ENCODE peak calls at places on chromosomes 3 and 15, in nine cellular contexts. Q is cardiac muscle cell, J is lower lobe of right lung, E is heart left ventricle, O is sigmoid colon, Y is tibial artery, I is AG04450, H is left ventricle myocardium inferior, L is PC-3. D is an unnamed sample. For H3K9me3, the result is how much of the 10 kb centered on the place peaks cover.

GRCh38 chr3:16399473-16399872 is 114.0 kb downstream of the RFTN1 start:
- DNase-seq in Q (peak), J (no peak), E (no peak), O (no peak), Y (no peak), I (peak), H (peak), L (peak), D (no peak)

GRCh38 chr3:13825317-13825590 is 54.6 kb downstream of the WNT7A start:
- DNase-seq in Q (no peak), J (no peak), E (no peak), O (no peak), Y (no peak), I (no peak), H (no peak), L (peak), D (no peak)

GRCh38 chr3:113829576-113830354 is 8.8 kb upstream of the GRAMD1C start:
- DNase-seq in Q (peak), J (no peak), E (no peak), O (no peak), Y (no peak), I (no peak), H (no peak), L (peak), D (no peak)

GRCh38 chr3:80993241-80993945 is 768.1 kb downstream of the GBE1 start:
- DNase-seq in Q (no peak), J (no peak), E (no peak), O (no peak), Y (no peak), I (no peak), H (no peak), L (no peak), D (no peak)

GRCh38 chr3:117726776-117727175 is 1017.2 kb downstream of the TUSC7 start:
- DNase-seq in Q (no peak), J (no peak), E (no peak), O (no peak), Y (no peak), I (no peak), H (no peak), L (no peak), D (no peak)

GRCh38 chr3:188792788-188793187 is 379.0 kb upstream of the TPRG1 start:
- DNase-seq in Q (peak), J (peak), E (no peak), O (no peak), Y (no peak), I (no peak), H (peak), L (no peak), D (no peak)

GRCh38 chr3:15969874-15970640 is 172.3 kb upstream of the ANKRD28 start:
- DNase-seq in Q (no peak), J (no peak), E (no peak), O (no peak), Y (no peak), I (no peak), H (no peak), L (no peak), D (no peak)

GRCh38 chr3:113271189-113271588 is 59.8 kb downstream of the BOC start:
- DNase-seq in Q (no peak), J (no peak), E (no peak), O (peak), Y (no peak), I (no peak), H (no peak), L (no peak), D (no peak)

GRCh38 chr3:185502987-185503386 is 4.2 kb upstream of the TMEM41A start:
- DNase-seq in Q (no peak), J (no peak), E (peak), O (no peak), Y (no peak), I (no peak), H (peak), L (no peak), D (no peak)

DNA sequence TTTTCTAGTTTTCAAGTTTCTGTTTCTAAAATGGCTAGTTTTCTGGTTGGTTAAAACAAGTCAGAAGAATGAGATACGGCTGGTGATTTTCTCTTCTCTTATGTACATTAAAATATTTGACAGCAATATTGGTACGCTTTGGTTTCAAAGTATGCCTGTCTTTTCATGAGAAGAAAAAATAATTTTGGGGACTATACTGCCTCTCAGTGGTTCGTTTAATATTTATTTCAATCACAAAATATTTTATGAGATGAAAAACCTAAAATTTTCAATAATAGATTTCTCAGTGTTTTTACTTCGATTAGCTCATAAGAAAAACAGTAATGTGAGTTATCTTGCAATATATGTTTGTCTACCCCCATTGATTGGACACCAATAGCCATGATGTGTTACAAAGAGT is 72.8 kb upstream of the AADACL2 start:
- DNase-seq in Q (peak), J (no peak), E (no peak), O (no peak), Y (no peak), I (no peak), H (no peak), L (peak), D (no peak)
- TF ChIP-seq CTCF in Q (peak), J (no peak), E (no peak), O (no peak), Y (peak), I (peak), H (peak), L (peak), D (no peak)

GRCh38 chr3:183653209-183654064 is 18.0 kb downstream of the KLHL24 start:
- DNase-seq in Q (peak), J (no peak), E (no peak), O (no peak), Y (no peak), I (no peak), H (no peak), L (peak), D (no peak)

GRCh38 chr3:183650554-183650953 is 15.1 kb downstream of the KLHL24 start:
- DNase-seq in Q (no peak), J (no peak), E (no peak), O (no peak), Y (no peak), I (no peak), H (no peak), L (no peak), D (no peak)

DNA sequence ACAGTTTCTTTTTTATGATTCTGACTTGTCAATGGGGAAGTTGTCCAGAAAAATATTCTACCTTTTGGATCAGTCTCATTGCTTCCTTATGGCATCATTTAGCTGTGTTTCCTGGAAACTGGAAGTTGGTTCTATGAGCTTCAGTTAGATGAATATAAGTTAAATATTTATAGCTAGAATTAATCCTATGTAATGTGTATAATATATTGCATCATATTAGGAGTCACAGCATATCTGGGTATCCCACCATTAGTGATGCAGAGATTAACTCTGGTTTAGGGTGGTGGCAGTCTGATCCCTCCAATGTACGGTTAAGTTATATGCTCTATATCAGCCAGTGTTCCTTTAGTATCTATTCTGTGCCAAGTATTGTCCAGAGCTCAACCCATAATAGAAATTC is 19.3 kb downstream of the KLHL24 start:
- DNase-seq in Q (no peak), J (no peak), E (no peak), O (no peak), Y (no peak), I (no peak), H (no peak), L (no peak), D (no peak)
- H3K9me3 ChIP-seq in Q (under half), J (under half), E (half or more), O (under half), Y (under half), I (under half), H (under half), L (under half), D (under half)

DNA sequence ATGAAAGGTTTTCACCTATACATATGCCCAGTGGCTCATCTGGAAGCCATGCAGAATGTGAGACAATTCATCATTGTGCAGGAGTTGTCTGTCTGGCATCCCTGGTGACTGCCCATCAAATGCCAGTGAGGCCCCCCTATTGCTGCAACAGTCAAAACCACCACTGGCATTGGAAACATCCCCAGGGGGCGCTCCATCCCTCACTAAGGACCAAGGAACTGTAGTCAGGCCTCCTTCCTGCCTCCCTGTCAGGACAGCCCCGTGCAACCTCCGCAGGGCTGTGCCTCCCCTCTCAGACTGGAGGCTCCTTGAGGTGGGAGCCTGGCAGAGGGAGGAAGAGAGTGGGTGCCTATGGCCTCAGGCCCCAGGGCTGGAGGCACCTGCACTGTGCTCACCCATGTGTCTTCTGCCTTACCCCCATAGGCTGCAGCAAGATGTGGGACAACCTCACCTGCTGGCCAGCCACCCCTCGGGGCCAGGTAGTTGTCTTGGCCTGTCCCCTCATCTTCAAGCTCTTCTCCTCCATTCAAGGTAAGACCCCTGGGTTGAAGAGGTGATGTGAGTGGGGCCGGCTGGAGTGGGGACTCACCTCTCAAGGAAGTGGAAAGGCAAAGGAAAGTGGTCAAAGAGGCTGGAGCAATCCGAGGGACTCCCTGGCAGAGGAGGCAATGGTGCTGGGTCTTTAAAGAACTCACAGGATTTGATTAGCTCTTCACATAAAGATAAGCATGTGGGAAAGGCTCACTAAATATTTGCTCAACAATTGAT is 16.5 kb downstream of the VIPR1 start:
- DNase-seq in Q (no peak), J (no peak), E (no peak), O (no peak), Y (no peak), I (no peak), H (no peak), L (no peak), D (no peak)
- TF ChIP-seq CTCF in Q (peak), J (peak), E (no peak), O (no peak), Y (no peak), I (peak), H (peak), L (peak), D (peak)

DNA sequence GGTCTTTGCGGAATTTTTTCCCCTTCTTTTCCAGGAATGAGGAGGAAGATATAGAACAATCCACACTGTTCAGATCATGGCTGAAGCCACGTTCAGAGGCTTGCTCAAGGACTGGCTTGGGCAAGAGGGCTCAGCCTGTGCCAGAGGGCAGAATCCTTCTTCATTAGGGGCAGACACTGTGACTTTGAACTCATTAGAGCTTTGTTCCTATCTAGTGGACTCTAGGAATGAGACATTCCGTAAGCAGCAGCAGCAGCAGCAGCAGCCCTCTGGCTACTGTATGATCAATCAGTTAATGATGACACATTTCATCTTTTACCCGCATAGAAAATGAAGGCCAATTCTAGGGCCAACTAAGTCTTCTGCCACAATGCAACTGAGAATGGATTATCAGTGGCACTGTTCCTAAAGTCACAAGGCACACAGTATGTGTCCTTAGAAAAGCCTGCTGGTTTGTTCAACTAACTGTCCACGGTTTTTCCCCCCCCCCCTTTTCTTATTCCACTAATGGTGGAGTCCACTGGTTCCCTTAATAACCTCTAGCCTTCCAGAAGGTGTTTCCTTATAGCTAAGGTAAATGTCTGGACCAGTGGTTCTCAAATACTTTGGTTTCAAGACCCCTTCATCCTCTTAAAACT is 1.7 kb upstream of the RAB8B start:
- DNase-seq in Q (no peak), J (no peak), E (no peak), O (no peak), Y (no peak), I (no peak), H (no peak), L (no peak), D (no peak)
- H3K9me3 ChIP-seq in Q (under half), J (under half), E (under half), O (under half), Y (under half), I (under half), H (under half), L (under half), D (under half)

GRCh38 chr3:129607391-129608068 is 1.1 kb upstream of the PLXND1 start:
- DNase-seq in Q (no peak), J (no peak), E (no peak), O (no peak), Y (no peak), I (no peak), H (no peak), L (no peak), D (no peak)

GRCh38 chr3:129606522-129607390 is at the start of gene PLXND1:
- DNase-seq in Q (peak), J (peak), E (peak), O (peak), Y (peak), I (no peak), H (peak), L (peak), D (peak)

GRCh38 chr3:129608936-129609590 is 2.6 kb upstream of the PLXND1 start:
- DNase-seq in Q (no peak), J (no peak), E (no peak), O (no peak), Y (no peak), I (no peak), H (no peak), L (no peak), D (no peak)

GRCh38 chr3:129609591-129610169 is 3.2 kb upstream of the PLXND1 start:
- DNase-seq in Q (peak), J (no peak), E (no peak), O (no peak), Y (no peak), I (no peak), H (no peak), L (no peak), D (no peak)

GRCh38 chr3:129608087-129608935 is 1.8 kb upstream of the PLXND1 start:
- DNase-seq in Q (peak), J (no peak), E (no peak), O (no peak), Y (no peak), I (no peak), H (no peak), L (peak), D (no peak)
- TF ChIP-seq CTCF in Q (peak), J (peak), E (peak), O (no peak), Y (no peak), I (no peak), H (peak), L (peak), D (peak)

D was measured in CD4-positive, alpha-beta T cell.